ENCODE peak calls at places on chromosome 14, in six cellular contexts. B is AG04450, I is cardiac fibroblast, Y is fibroblast of mammary gland, S is SK-N-SH, C is WERI-Rb-1. W is an unnamed sample.

GRCh38 chr14:61107148-61107641 is 126.2 kb downstream of the SLC38A6 start:
- DNase-seq in I (peak), C (no peak), B (no peak), Y (peak), S (no peak), W (no peak)

GRCh38 chr14:55749201-55749812 is 169.3 kb downstream of the KTN1 start:
- DNase-seq in B (no peak), C (no peak), I (peak), S (no peak), Y (peak), W (no peak)

GRCh38 chr14:53054457-53054856 is 98.7 kb downstream of the DDHD1 start:
- DNase-seq in Y (peak), C (no peak), S (no peak), B (no peak), I (peak), W (no peak)

GRCh38 chr14:98952595-98953325 is 319.2 kb downstream of the BCL11B start:
- DNase-seq in S (no peak), Y (peak), C (no peak), B (no peak), I (peak), W (no peak)

GRCh38 chr14:24151404-24152080 is 4.2 kb downstream of the RNF31 start:
- DNase-seq in C (no peak), S (no peak), Y (no peak), B (no peak), I (no peak), W (no peak)

GRCh38 chr14:101705733-101706508 is 55.6 kb upstream of the PPP2R5C start:
- DNase-seq in C (no peak), Y (no peak), I (peak), S (no peak), B (no peak), W (no peak)

GRCh38 chr14:32820686-32821085 is 118.0 kb upstream of the NPAS3 start:
- DNase-seq in S (no peak), Y (no peak), B (no peak), I (no peak), C (no peak), W (no peak)

GRCh38 chr14:40213701-40214100 is 781.5 kb upstream of the FBXO33 start:
- DNase-seq in S (no peak), B (no peak), C (no peak), I (no peak), Y (no peak), W (no peak)

GRCh38 chr14:101965145-101965531 is 765 bp downstream of the DYNC1H1 start:
- DNase-seq in I (peak), Y (peak), S (peak), C (peak), B (no peak), W (no peak)

GRCh38 chr14:71532349-71532748 is 399.9 kb upstream of the RGS6 start:
- DNase-seq in I (peak), Y (peak), B (no peak), C (no peak), S (no peak), W (no peak)

GRCh38 chr14:62373889-62374394 is 611.7 kb downstream of the SNAPC1 start:
- DNase-seq in S (no peak), B (no peak), C (no peak), I (no peak), Y (no peak), W (no peak)

GRCh38 chr14:55354500-55354899 is 57.1 kb downstream of the ATG14 start:
- DNase-seq in B (no peak), S (peak), Y (peak), C (peak), I (peak), W (no peak)

GRCh38 chr14:68734231-68734732 is 58.6 kb downstream of the ZFP36L1 start:
- DNase-seq in B (no peak), Y (no peak), S (no peak), I (no peak), C (no peak), W (peak)

GRCh38 chr14:98999901-99000300 is 272.1 kb downstream of the BCL11B start:
- DNase-seq in C (no peak), S (no peak), Y (no peak), I (no peak), B (no peak), W (no peak)

GRCh38 chr14:63852271-63852816 is 460 bp upstream of the SYNE2 start:
- DNase-seq in S (peak), Y (no peak), B (no peak), C (no peak), I (peak), W (no peak)

GRCh38 chr14:22939684-22940083 is 10.5 kb upstream of the PRMT5 start:
- DNase-seq in B (peak), Y (peak), I (no peak), C (no peak), S (no peak), W (no peak)

GRCh38 chr14:77003960-77004710 is 24.4 kb downstream of the IRF2BPL start:
- DNase-seq in B (no peak), C (no peak), I (peak), S (no peak), Y (peak), W (no peak)

GRCh38 chr14:36070056-36071043 is 106.2 kb downstream of the PTCSC3 start:
- DNase-seq in S (peak), B (peak), C (peak), I (peak), Y (peak), W (no peak)

GRCh38 chr14:38521591-38521990 is 265.7 kb upstream of the CLEC14A start:
- DNase-seq in I (no peak), S (no peak), C (no peak), Y (no peak), B (no peak), W (no peak)

GRCh38 chr14:93976477-93977057 is at the start of gene ASB2:
- DNase-seq in S (no peak), I (no peak), Y (no peak), B (peak), C (no peak), W (no peak)

GRCh38 chr14:34227834-34228662 is 234.0 kb downstream of the SPTSSA start:
- DNase-seq in Y (peak), I (peak), B (peak), S (peak), C (peak), W (no peak)

GRCh38 chr14:44783899-44784298 is 177.8 kb downstream of the KLHL28 start:
- DNase-seq in I (no peak), C (no peak), Y (no peak), B (no peak), S (no peak), W (no peak)

GRCh38 chr14:44788612-44789011 is 173.1 kb downstream of the KLHL28 start:
- DNase-seq in B (no peak), C (no peak), I (no peak), Y (no peak), S (no peak), W (no peak)

GRCh38 chr14:44782775-44783238 is 178.9 kb downstream of the KLHL28 start:
- DNase-seq in Y (no peak), S (no peak), I (peak), B (no peak), C (no peak), W (no peak)

GRCh38 chr14:44785096-44785495 is 176.7 kb downstream of the KLHL28 start:
- DNase-seq in S (no peak), Y (no peak), C (no peak), B (no peak), I (peak), W (no peak)
- H3K4me3 ChIP-seq in S (no peak), Y (no peak), C (no peak), B (no peak), I (no peak), W (no peak)

GRCh38 chr14:90416649-90417237 is 19.9 kb downstream of the CALM1 start:
- DNase-seq in I (peak), B (no peak), C (no peak), S (no peak), Y (no peak), W (no peak)
- TF ChIP-seq CTCF in I (no peak), B (no peak), C (no peak), S (no peak), Y (no peak), W (no peak)

DNA sequence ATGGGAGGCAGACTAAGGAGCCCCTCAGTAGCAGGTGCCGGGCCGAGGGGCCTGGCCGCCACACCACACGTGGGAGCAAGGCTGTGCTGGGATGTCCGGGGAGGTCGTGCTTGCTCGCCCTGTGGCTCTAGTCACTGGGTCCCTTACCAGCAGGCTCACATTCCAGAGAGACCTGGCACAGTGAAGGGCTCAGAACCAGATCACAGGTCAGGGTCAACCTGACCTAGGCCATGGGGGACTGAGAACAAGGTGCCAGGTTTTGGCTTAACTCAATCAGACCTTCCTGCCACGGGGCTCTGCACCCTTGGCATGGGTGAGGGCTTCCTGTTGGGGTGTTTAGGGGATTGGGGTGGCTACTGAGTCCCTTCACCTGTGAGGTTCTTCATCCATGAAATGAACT is 22.3 kb downstream of the DEGS2 start:
- DNase-seq in I (no peak), Y (no peak), S (no peak), B (no peak), C (no peak), W (no peak)
- H3K4me3 ChIP-seq in I (no peak), Y (no peak), S (no peak), B (no peak), C (no peak), W (no peak)

GRCh38 chr14:81980601-81981310 is 447.1 kb upstream of the SEL1L start:
- DNase-seq in B (no peak), Y (no peak), S (no peak), I (no peak), C (no peak), W (no peak)

GRCh38 chr14:81990312-81990761 is 456.7 kb upstream of the SEL1L start:
- DNase-seq in Y (peak), B (peak), C (peak), I (peak), S (peak), W (peak)

GRCh38 chr14:81982056-81982455 is 448.4 kb upstream of the SEL1L start:
- DNase-seq in I (no peak), Y (no peak), S (no peak), B (no peak), C (no peak), W (no peak)

GRCh38 chr14:81981311-81981675 is 447.6 kb upstream of the SEL1L start:
- DNase-seq in I (no peak), S (no peak), Y (no peak), C (no peak), B (no peak), W (no peak)

DNA sequence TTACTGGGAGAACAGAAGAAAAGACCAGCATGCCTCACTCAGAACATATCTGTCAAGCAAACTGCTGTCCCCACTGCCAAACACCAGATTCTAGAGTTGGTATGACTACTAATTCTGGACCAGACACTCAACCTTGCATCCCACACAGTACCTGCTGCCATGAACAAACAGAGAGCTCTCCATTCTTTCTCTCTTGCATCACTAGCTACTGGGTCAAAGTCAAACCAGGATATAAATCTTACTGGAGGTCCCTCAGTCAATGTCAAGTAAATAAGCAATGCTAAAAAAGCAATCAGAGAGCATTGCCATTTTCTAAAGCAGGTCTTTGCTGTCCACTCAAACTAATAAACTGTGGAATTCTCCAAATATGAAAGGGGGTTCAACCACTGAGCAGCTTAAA is 452.4 kb upstream of the SEL1L start:
- DNase-seq in I (no peak), Y (no peak), S (no peak), C (no peak), B (no peak), W (no peak)
- TF ChIP-seq CTCF in I (no peak), Y (no peak), S (no peak), C (no peak), B (no peak), W (no peak)

DNA sequence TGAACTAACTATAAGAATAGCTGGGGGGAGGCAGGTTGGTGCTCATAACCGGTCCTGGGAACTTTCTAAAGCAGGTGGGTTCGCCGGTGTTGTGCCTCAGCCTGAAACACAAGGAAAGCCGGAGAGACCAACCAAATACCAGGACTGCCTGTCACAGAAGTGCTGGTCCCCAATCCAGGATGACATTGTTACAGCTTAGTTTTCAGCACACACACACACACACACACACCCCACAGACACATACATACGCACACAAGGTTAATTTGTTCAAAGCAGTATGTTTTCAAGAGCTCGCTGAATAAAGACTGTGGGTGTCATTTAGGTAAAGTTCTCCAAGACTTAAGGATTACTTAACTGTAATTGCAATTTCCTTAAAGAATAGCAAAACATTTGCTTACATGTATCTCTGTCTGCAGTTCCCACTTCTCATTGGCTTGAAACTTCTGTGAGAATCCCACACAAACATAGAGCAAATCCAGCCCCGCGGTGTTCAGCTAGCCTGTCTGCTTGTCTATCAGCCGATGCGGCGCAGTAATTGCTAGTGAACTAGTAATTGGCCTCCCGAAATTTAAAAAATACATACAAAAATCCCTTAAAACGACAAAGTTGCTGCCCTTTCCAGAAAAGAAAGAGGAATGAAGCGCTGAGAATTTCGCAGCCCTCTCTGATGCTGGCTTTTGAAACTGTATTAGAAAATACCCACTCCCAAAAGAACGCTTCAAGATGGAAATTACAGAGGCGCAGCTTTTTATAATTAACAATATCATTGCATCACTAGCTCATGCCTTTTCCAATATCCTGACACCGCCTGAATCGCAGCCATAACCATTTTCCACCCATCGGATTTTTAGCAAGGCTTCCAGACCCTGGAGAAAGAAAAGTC is 940 bp downstream of the FBLN5 start:
- DNase-seq in B (no peak), Y (no peak), I (peak), S (no peak), C (no peak), W (no peak)
- H3K4me3 ChIP-seq in B (peak), Y (peak), I (peak), S (peak), C (peak), W (no peak)

GRCh38 chr14:106436310-106436905 is 910.0 kb downstream of the TMEM121 start:
- DNase-seq in Y (peak), S (no peak), I (no peak), B (no peak), C (peak), W (no peak)
- TF ChIP-seq CTCF in Y (peak), S (no peak), I (peak), B (no peak), C (peak), W (peak)

DNA sequence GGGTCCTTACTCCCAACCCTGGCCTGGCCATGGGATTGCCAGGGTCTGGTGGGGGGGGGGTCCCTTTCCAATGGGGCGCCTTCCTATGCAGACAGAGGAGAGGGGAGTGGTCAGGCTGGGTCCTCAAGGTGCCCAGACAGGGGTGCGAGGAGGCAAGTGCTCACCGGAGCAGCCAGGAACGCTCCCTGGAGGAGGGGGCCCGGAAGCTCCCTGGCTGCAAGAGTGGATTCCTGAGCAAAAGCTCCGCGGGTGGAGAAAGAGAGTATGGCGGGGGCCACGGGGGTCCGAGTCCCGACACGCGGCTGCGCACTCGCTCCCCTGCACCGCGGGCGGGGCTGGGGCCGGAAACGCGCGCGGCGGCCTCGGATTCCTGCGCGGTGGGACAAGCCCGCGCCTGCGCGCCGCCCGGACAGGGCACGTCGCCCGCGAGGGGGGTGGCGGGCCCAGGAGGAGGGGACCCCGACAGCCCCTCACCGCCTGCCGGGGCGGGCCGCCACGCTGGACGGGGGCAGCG is 27.7 kb upstream of the GPR132 start:
- DNase-seq in S (peak), Y (no peak), C (peak), I (peak), B (no peak), W (no peak)
- H3K4me3 ChIP-seq in S (peak), Y (peak), C (peak), I (peak), B (peak), W (peak)

GRCh38 chr14:95025941-95026340 is 131.4 kb downstream of the DICER1 start:
- DNase-seq in S (no peak), I (no peak), Y (no peak), C (no peak), B (no peak), W (no peak)
- TF ChIP-seq CTCF in S (no peak), I (no peak), Y (no peak), C (no peak), B (no peak), W (no peak)